ENCODE peak calls at places on chromosomes 4 and X, in four cellular contexts. W is trophoblast cell, O is mesenchymal stem cell, Y is neuronal stem cell. Q is an unnamed sample.

GRCh38 chr4:88033309-88033708 is 25.9 kb downstream of the PKD2 start:
- DNase-seq in O (peak), W (peak), Y (peak), Q (no peak)

GRCh38 chr4:38237139-38237538 is 276.9 kb downstream of the PTTG2 start:
- DNase-seq in O (peak), W (no peak), Y (no peak), Q (no peak)

GRCh38 chr4:122914938-122915337 is 7.5 kb downstream of the NUDT6 start:
- DNase-seq in O (peak), Y (no peak), W (no peak), Q (no peak)

GRCh38 chr4:81595798-81596610 is 124.3 kb upstream of the RASGEF1B start:
- DNase-seq in Y (no peak), W (no peak), O (no peak), Q (no peak)

GRCh38 chr4:168637872-168638756 is 141.3 kb downstream of the PALLD start:
- DNase-seq in W (no peak), O (peak), Y (no peak), Q (no peak)

GRCh38 chr4:145132521-145133098 is 34.5 kb downstream of the ABCE1 start:
- DNase-seq in Y (no peak), W (no peak), O (peak), Q (no peak)

GRCh38 chr4:72457158-72457557 is 111.9 kb downstream of the ADAMTS3 start:
- DNase-seq in O (no peak), Y (no peak), W (no peak), Q (no peak)

GRCh38 chr4:78818530-78818929 is 42.4 kb downstream of the BMP2K start:
- DNase-seq in O (peak), Y (no peak), W (no peak), Q (no peak)

GRCh38 chr4:25654971-25655963 is at the start of gene SLC34A2:
- DNase-seq in Y (peak), O (no peak), W (peak), Q (peak)

GRCh38 chr4:13907255-13907751 is 279.8 kb upstream of the BOD1L1 start:
- DNase-seq in W (peak), Y (no peak), O (peak), Q (no peak)

GRCh38 chr4:94763500-94763899 is 5.7 kb downstream of the BMPR1B start:
- DNase-seq in Y (no peak), O (no peak), W (no peak), Q (no peak)

GRCh38 chr4:38495481-38495880 is 168.5 kb upstream of the KLF3 start:
- DNase-seq in Y (peak), W (no peak), O (no peak), Q (no peak)

GRCh38 chr4:169249214-169249973 is 21.4 kb downstream of the SH3RF1 start:
- DNase-seq in W (no peak), O (no peak), Y (no peak), Q (no peak)

GRCh38 chr4:6319530-6320150 is 50.0 kb downstream of the WFS1 start:
- DNase-seq in W (no peak), O (no peak), Y (no peak), Q (no peak)

GRCh38 chrX:132671229-132671641 is 182.4 kb upstream of the MBNL3 start:
- DNase-seq in Y (no peak), W (no peak), O (peak), Q (peak)

GRCh38 chr4:189162888-189163287 is 777.8 kb upstream of the FRG1 start:
- DNase-seq in Y (no peak), W (no peak), O (peak), Q (no peak)

GRCh38 chr4:2281575-2282343 is 19.9 kb upstream of the MXD4 start:
- DNase-seq in W (no peak), Y (no peak), O (no peak), Q (no peak)

GRCh38 chr4:101122019-101122418 is 225.3 kb downstream of the PPP3CA start:
- DNase-seq in W (no peak), Y (no peak), O (no peak), Q (no peak)

GRCh38 chr4:69974646-69975045 is 9.1 kb upstream of the CSN2 start:
- DNase-seq in W (no peak), Y (no peak), O (no peak), Q (no peak)

GRCh38 chrX:138191998-138192397 is 519.5 kb downstream of the FGF13 start:
- DNase-seq in W (no peak), O (no peak), Y (peak), Q (no peak)

GRCh38 chrX:1418901-1419544 is 27.1 kb upstream of the SLC25A6 start:
- DNase-seq in W (no peak), O (no peak), Y (no peak), Q (no peak)

GRCh38 chr4:1050486-1051213 is 39.2 kb downstream of the FGFRL1 start:
- DNase-seq in W (no peak), Y (no peak), O (no peak), Q (peak)

GRCh38 chr4:1049591-1049905 is 38.1 kb downstream of the FGFRL1 start:
- DNase-seq in W (no peak), Y (no peak), O (no peak), Q (peak)

GRCh38 chr4:1048781-1049590 is 37.6 kb downstream of the FGFRL1 start:
- DNase-seq in O (no peak), Y (no peak), W (no peak), Q (peak)

GRCh38 chr4:1047106-1047975 is 35.9 kb downstream of the FGFRL1 start:
- DNase-seq in O (no peak), W (no peak), Y (no peak), Q (peak)

GRCh38 chr4:1047976-1048780 is 36.8 kb downstream of the FGFRL1 start:
- DNase-seq in W (no peak), Y (no peak), O (no peak), Q (peak)
- H3K4me3 ChIP-seq in W (no peak), Y (no peak), O (peak), Q (no peak)

GRCh38 chr4:173685761-173686260 is 155.8 kb upstream of the HAND2 start:
- DNase-seq in Y (no peak), W (no peak), O (no peak), Q (no peak)

GRCh38 chr4:173680278-173680677 is 150.2 kb upstream of the HAND2 start:
- DNase-seq in O (no peak), Y (no peak), W (no peak), Q (no peak)

GRCh38 chr4:173684223-173684622 is 154.2 kb upstream of the HAND2 start:
- DNase-seq in Y (no peak), O (peak), W (no peak), Q (no peak)

DNA sequence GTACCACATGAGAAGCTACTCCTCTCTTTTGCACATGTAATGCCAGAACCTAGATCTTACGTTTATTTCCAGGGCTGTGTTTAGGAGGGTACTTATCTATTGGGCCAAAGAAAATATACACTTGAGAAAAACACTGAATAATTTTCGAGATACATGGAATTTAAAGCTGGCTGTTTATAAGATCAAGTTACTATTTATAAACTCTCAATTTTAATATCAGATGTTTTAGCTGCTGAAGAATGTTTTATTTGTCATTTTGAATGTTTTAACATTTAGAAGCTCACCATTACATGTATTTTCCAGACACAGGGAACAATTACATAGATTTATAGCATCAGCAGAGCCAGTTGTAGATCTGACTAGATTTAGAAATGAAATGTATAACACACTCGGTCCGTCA is 155.3 kb upstream of the HAND2 start:
- DNase-seq in O (no peak), W (no peak), Y (no peak), Q (no peak)
- H2BK12ac ChIP-seq in O (no peak), W (no peak), Y (no peak), Q (no peak)

DNA sequence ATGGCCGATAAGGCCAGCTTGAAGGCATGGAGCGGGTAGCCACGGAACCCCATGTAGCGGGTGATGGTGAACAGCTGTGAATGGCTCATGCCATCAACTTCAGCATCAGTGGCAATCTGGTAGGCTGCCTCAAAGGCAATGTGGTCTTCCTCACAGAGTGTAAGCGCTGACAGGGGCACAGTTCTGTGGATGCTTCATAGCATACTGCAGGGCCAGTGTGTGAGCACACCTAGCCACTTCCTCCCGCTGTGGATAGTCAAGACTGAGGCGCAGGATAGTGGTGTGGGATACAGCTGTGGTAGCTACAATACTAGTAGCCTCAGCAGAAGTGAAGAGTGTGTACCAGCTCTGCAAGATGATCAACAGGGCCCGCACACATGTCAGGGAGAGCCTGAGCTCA is 40.5 kb downstream of the C4orf33 start:
- DNase-seq in W (no peak), O (no peak), Y (no peak), Q (no peak)
- H3K4me3 ChIP-seq in W (no peak), O (no peak), Y (no peak), Q (no peak)

GRCh38 chrX:31006027-31006426 is 65.8 kb downstream of the FTHL17 start:
- DNase-seq in Y (no peak), O (no peak), W (no peak), Q (no peak)
- H2BK12ac ChIP-seq in Y (no peak), O (no peak), W (no peak), Q (no peak)

GRCh38 chr4:7539186-7539585 is 104.5 kb upstream of the PSAPL1 start:
- DNase-seq in W (no peak), Y (no peak), O (no peak), Q (no peak)

GRCh38 chr4:7539659-7540058 is 104.9 kb upstream of the PSAPL1 start:
- DNase-seq in O (no peak), Y (no peak), W (no peak), Q (no peak)

GRCh38 chr4:7537853-7538252 is 103.1 kb upstream of the PSAPL1 start:
- DNase-seq in Y (no peak), W (no peak), O (no peak), Q (no peak)

GRCh38 chr4:7536876-7537275 is 102.1 kb upstream of the PSAPL1 start:
- DNase-seq in Y (no peak), W (no peak), O (no peak), Q (no peak)

DNA sequence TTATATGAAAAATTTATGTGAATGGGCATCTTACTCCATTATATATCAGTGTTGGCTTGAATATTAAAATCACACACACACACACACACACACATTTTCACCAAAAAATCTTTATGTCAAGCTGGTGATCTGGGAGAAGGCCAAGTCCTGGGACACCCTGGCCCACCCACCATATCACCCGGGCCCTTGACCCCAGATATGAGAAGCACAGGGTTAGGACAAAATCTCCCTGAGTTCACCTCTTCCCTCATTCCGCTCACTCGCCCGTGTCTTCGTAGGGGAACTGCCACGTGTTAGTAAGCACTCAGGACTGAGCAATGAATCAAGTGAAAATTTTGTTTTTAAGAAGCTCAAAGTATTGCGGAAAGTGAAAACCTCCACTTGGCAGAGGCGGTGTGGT is 103.8 kb upstream of the PSAPL1 start:
- DNase-seq in Y (no peak), O (no peak), W (no peak), Q (no peak)
- H3K4me3 ChIP-seq in Y (no peak), O (no peak), W (no peak), Q (no peak)

Q was measured in H1.